ENCODE peak calls at places on chromosomes 4 and X, in five cellular contexts. E is hepatocyte, U is neural progenitor cell, O is HAP-1, G is ovary. Q is an unnamed sample. For H3K27me3 and H3K4me1, the result is how much of the 10 kb centered on the place peaks cover.

GRCh38 chrX:112512509-112512908 is 167.2 kb downstream of the LHFPL1 start:
- DNase-seq in E (no peak), U (peak), O (no peak), G (no peak), Q (no peak)

GRCh38 chr4:174318829-174319764 is 35.4 kb downstream of the CEP44 start:
- DNase-seq in E (peak), U (peak), O (peak), G (no peak), Q (no peak)

GRCh38 chr4:149785686-149786431 is 29.8 kb downstream of the IQCM start:
- DNase-seq in E (no peak), U (no peak), O (no peak), G (no peak), Q (no peak)

GRCh38 chrX:151789179-151789800 is 54.7 kb downstream of the CNGA2 start:
- DNase-seq in E (no peak), U (no peak), O (no peak), G (peak), Q (peak)

GRCh38 chr4:163603246-163603645 is 108.8 kb downstream of the TMA16 start:
- DNase-seq in E (no peak), U (no peak), O (no peak), G (no peak), Q (no peak)

GRCh38 chrX:79080131-79080530 is 64.4 kb upstream of the GPR174 start:
- DNase-seq in E (no peak), U (no peak), O (no peak), G (no peak), Q (no peak)

GRCh38 chrX:55240788-55241187 is 20.6 kb downstream of the PAGE5 start:
- DNase-seq in E (no peak), U (no peak), O (no peak), G (no peak), Q (no peak)

GRCh38 chrX:46582964-46583363 is 9.4 kb downstream of the CHST7 start:
- DNase-seq in E (no peak), U (no peak), O (peak), G (no peak), Q (no peak)

GRCh38 chr4:71009796-71010588 is 16.5 kb downstream of the DCK start:
- DNase-seq in E (peak), U (peak), O (peak), G (no peak), Q (no peak)

GRCh38 chr4:114383055-114383454 is 215.6 kb upstream of the UGT8 start:
- DNase-seq in E (no peak), U (no peak), O (no peak), G (no peak), Q (no peak)

GRCh38 chrX:16119353-16120220 is 3.8 kb upstream of the GRPR start:
- DNase-seq in E (no peak), U (no peak), O (no peak), G (no peak), Q (no peak)

GRCh38 chrX:54745676-54746075 is 52.4 kb downstream of the ITIH6 start:
- DNase-seq in E (no peak), U (no peak), O (no peak), G (no peak), Q (no peak)

GRCh38 chr4:80790152-80790551 is 240.4 kb upstream of the BMP3 start:
- DNase-seq in E (no peak), U (no peak), O (no peak), G (no peak), Q (no peak)

GRCh38 chrX:47631676-47632075 is 1.9 kb upstream of the CFP start:
- DNase-seq in E (no peak), U (no peak), O (no peak), G (no peak), Q (no peak)

GRCh38 chrX:130299279-130300009 is 30.7 kb upstream of the ZNF280C start:
- DNase-seq in E (no peak), U (no peak), O (no peak), G (no peak), Q (no peak)

GRCh38 chrX:22378296-22378695 is 105.6 kb downstream of the CBLL2 start:
- DNase-seq in E (no peak), U (no peak), O (no peak), G (no peak), Q (no peak)

GRCh38 chrX:1535241-1536041 is 1.5 kb downstream of the P2RY8 start:
- DNase-seq in E (no peak), U (no peak), O (no peak), G (no peak), Q (no peak)

GRCh38 chrX:18676470-18676869 is 4.6 kb upstream of the RS1 start:
- DNase-seq in E (peak), U (peak), O (no peak), G (peak), Q (no peak)

GRCh38 chr4:183175631-183176232 is 76.7 kb downstream of the WWC2 start:
- DNase-seq in E (no peak), U (no peak), O (peak), G (no peak), Q (no peak)

GRCh38 chrX:19893722-19894121 is 6.3 kb upstream of the SH3KBP1 start:
- DNase-seq in E (no peak), U (no peak), O (no peak), G (no peak), Q (no peak)

GRCh38 chr4:85024671-85025070 is 58.2 kb upstream of the WDFY3 start:
- DNase-seq in E (no peak), U (no peak), O (no peak), G (no peak), Q (no peak)

GRCh38 chr4:94714360-94714759 is 43.4 kb upstream of the BMPR1B start:
- DNase-seq in E (no peak), U (no peak), O (no peak), G (no peak), Q (no peak)

GRCh38 chr4:53490965-53491622 is 100.2 kb downstream of the LNX1 start:
- DNase-seq in E (peak), U (peak), O (peak), G (no peak), Q (no peak)

GRCh38 chr4:41258783-41259182 is 2.1 kb downstream of the UCHL1 start:
- DNase-seq in E (peak), U (peak), O (peak), G (peak), Q (no peak)

GRCh38 chr4:116520886-116521285 is 564.5 kb downstream of the TRAM1L1 start:
- DNase-seq in E (no peak), U (no peak), O (no peak), G (no peak), Q (no peak)

GRCh38 chr4:40739347-40739746 is 10.4 kb upstream of the NSUN7 start:
- DNase-seq in E (no peak), U (no peak), O (no peak), G (no peak), Q (no peak)

GRCh38 chrX:130726661-130727060 is 176.3 kb downstream of the ENOX2 start:
- DNase-seq in E (no peak), U (no peak), O (no peak), G (no peak), Q (no peak)

GRCh38 chr4:37865450-37865849 is 25.4 kb upstream of the TBC1D1 start:
- DNase-seq in E (no peak), U (no peak), O (no peak), G (no peak), Q (no peak)

GRCh38 chrX:114650351-114650750 is 66.5 kb downstream of the HTR2C start:
- DNase-seq in E (no peak), U (no peak), O (no peak), G (no peak), Q (no peak)
- H3K27me3 ChIP-seq in E (under half), U (under half), O (under half), G (under half), Q (under half)

GRCh38 chr4:185835336-185835735 is 23.3 kb upstream of the SORBS2 start:
- DNase-seq in E (no peak), U (no peak), O (no peak), G (no peak), Q (no peak)

GRCh38 chr4:185834778-185835177 is 22.8 kb upstream of the SORBS2 start:
- DNase-seq in E (no peak), U (no peak), O (no peak), G (no peak), Q (no peak)

GRCh38 chr4:185835814-185836213 is 23.8 kb upstream of the SORBS2 start:
- DNase-seq in E (no peak), U (no peak), O (no peak), G (no peak), Q (no peak)

GRCh38 chr4:185833055-185833598 is 21.1 kb upstream of the SORBS2 start:
- DNase-seq in E (no peak), U (peak), O (no peak), G (no peak), Q (no peak)

DNA sequence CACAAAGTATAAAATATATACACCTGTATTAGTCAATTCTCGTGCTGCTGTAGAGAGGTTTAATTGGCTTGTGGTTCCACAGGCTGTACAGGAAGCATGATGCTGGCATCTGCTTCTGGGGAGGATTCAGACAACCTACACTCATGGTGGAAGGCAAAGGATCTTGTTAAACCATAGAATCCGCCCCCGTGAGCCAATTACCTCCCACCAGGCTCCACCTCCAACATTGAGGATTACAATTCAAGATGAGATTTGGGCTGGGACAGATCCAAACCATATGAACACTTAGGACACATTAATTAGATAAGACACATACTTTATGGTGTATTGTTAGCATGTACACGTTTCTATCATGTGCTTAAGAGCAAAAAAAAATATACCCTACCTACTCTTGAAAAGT is 22.1 kb upstream of the SORBS2 start:
- DNase-seq in E (no peak), U (peak), O (no peak), G (no peak), Q (no peak)
- H3K4me1 ChIP-seq in E (under half), U (half or more), O (under half), G (under half), Q (under half)

GRCh38 chr4:79763486-79764075 is 309.4 kb downstream of the ANTXR2 start:
- DNase-seq in E (no peak), U (no peak), O (no peak), G (no peak), Q (no peak)
- H3K4me3 ChIP-seq in E (no peak), U (no peak), O (no peak), G (no peak), Q (no peak)

DNA sequence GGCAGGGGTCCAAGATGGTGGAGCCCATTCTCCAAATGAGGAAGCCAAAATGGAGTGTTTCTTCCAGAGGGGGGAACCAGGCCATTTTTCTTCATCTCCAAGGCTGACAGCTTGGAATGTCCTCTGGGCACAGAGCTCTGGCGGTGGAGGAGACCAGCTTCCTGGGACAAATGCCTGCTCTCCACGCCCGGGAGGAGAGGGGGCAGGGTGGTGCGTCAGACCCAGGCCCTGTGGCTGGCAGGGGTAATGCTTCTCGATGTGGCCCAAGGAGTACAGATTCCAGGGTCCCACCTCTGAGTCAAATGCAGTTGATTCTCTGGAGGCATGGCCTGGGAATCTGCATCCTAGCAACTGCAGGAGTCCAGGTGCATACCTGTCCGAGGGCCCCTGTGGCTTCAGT is 44.6 kb upstream of the ADRA2C start:
- DNase-seq in E (no peak), U (no peak), O (no peak), G (no peak), Q (no peak)
- H3K27me3 ChIP-seq in E (under half), U (under half), O (under half), G (under half), Q (half or more)

GRCh38 chr4:169156392-169156791 is 114.4 kb downstream of the SH3RF1 start:
- DNase-seq in E (no peak), U (no peak), O (no peak), G (no peak), Q (no peak)

GRCh38 chr4:169158046-169158445 is 112.7 kb downstream of the SH3RF1 start:
- DNase-seq in E (no peak), U (no peak), O (no peak), G (no peak), Q (no peak)

GRCh38 chr4:169158860-169159259 is 111.9 kb downstream of the SH3RF1 start:
- DNase-seq in E (no peak), U (no peak), O (no peak), G (no peak), Q (no peak)

GRCh38 chr4:169160825-169161224 is 109.9 kb downstream of the SH3RF1 start:
- DNase-seq in E (no peak), U (peak), O (no peak), G (no peak), Q (no peak)

GRCh38 chr4:169159614-169160013 is 111.1 kb downstream of the SH3RF1 start:
- DNase-seq in E (no peak), U (no peak), O (peak), G (no peak), Q (no peak)
- H3K4me1 ChIP-seq in E (under half), U (under half), O (under half), G (under half), Q (under half)

GRCh38 chrX:118726887-118727685 is at the start of gene IL13RA1:
- DNase-seq in E (peak), U (peak), O (peak), G (peak), Q (peak)
- H3K4me3 ChIP-seq in E (peak), U (peak), O (peak), G (peak), Q (peak)

GRCh38 chr4:122744229-122744628 is 11.7 kb downstream of the BBS12 start:
- DNase-seq in E (peak), U (no peak), O (no peak), G (no peak), Q (no peak)
- H3K27me3 ChIP-seq in E (under half), U (under half), O (under half), G (under half), Q (under half)

DNA sequence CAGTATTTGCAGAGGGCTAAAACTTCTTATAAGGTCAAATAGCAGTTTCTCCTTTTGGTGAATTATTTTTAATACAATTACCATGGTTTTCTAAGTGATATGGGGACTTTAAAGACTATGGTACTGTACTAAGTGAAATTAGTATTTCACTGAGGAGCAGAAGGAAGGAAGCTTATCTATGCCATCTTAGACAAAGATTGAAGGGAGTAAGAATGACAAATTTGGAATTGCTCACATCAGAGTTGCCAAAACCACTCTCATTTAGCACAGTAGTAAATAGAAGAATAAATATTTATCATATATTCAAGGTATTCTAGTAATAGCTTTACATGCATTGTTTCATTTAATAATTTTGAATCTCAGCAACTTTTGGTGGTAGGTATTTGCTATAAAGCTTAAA is 30.4 kb downstream of the SULT1B1 start:
- DNase-seq in E (no peak), U (no peak), O (no peak), G (no peak), Q (no peak)
- H3K4me1 ChIP-seq in E (under half), U (under half), O (under half), G (under half), Q (under half)